ENCODE peak calls at places on chromosomes 7 and 10, in nine cellular contexts. One of them, this sample, is unnamed.

GRCh38 chr7:128791968-128792319 is at the start of gene CCDC136:
- DNase-seq in CD4-positive, CD25-positive, alpha-beta regulatory T cell: no peak
- DNase-seq in GM10248: no peak
- DNase-seq in T-helper 2 cell: no peak
- DNase-seq in T-cell: no peak
- DNase-seq in glomerular endothelial cell: no peak
- DNase-seq in AG09319: no peak
- DNase-seq in NCI-H1092: no peak
- DNase-seq in activated T-cell treated with anti-CD3 and anti-CD28 coated beads for 1 hour: no peak
- DNase-seq in this sample: no peak

GRCh38 chr10:22550732-22551131 is 163.6 kb downstream of the PIP4K2A start:
- DNase-seq in CD4-positive, CD25-positive, alpha-beta regulatory T cell: peak; percentile 55
- DNase-seq in GM10248: peak; percentile 39
- DNase-seq in T-helper 2 cell: peak; percentile 49
- DNase-seq in T-cell: peak; percentile 78
- DNase-seq in glomerular endothelial cell: no peak
- DNase-seq in AG09319: no peak
- DNase-seq in NCI-H1092: peak; percentile 22
- DNase-seq in activated T-cell treated with anti-CD3 and anti-CD28 coated beads for 1 hour: peak; percentile 76
- DNase-seq in this sample: no peak

GRCh38 chr7:142891490-142892082 is 6.0 kb upstream of the TRPV6 start:
- DNase-seq in CD4-positive, CD25-positive, alpha-beta regulatory T cell: no peak
- DNase-seq in GM10248: no peak
- DNase-seq in T-helper 2 cell: no peak
- DNase-seq in T-cell: no peak
- DNase-seq in glomerular endothelial cell: no peak
- DNase-seq in AG09319: no peak
- DNase-seq in NCI-H1092: no peak
- DNase-seq in activated T-cell treated with anti-CD3 and anti-CD28 coated beads for 1 hour: no peak
- DNase-seq in this sample: no peak

GRCh38 chr7:54629771-54630170 is 87.6 kb downstream of the VSTM2A start:
- DNase-seq in CD4-positive, CD25-positive, alpha-beta regulatory T cell: no peak
- DNase-seq in GM10248: no peak
- DNase-seq in T-helper 2 cell: no peak
- DNase-seq in T-cell: no peak
- DNase-seq in glomerular endothelial cell: no peak
- DNase-seq in AG09319: no peak
- DNase-seq in NCI-H1092: no peak
- DNase-seq in activated T-cell treated with anti-CD3 and anti-CD28 coated beads for 1 hour: no peak
- DNase-seq in this sample: no peak

GRCh38 chr10:91689731-91690168 is 56.9 kb upstream of the PPP1R3C start:
- DNase-seq in CD4-positive, CD25-positive, alpha-beta regulatory T cell: no peak
- DNase-seq in GM10248: no peak
- DNase-seq in T-helper 2 cell: no peak
- DNase-seq in T-cell: no peak
- DNase-seq in glomerular endothelial cell: no peak
- DNase-seq in AG09319: no peak
- DNase-seq in NCI-H1092: no peak
- DNase-seq in activated T-cell treated with anti-CD3 and anti-CD28 coated beads for 1 hour: no peak
- DNase-seq in this sample: no peak

GRCh38 chr10:129945031-129945430 is 19.0 kb downstream of the EBF3 start:
- DNase-seq in CD4-positive, CD25-positive, alpha-beta regulatory T cell: no peak
- DNase-seq in GM10248: no peak
- DNase-seq in T-helper 2 cell: no peak
- DNase-seq in T-cell: no peak
- DNase-seq in glomerular endothelial cell: no peak
- DNase-seq in AG09319: no peak
- DNase-seq in NCI-H1092: no peak
- DNase-seq in activated T-cell treated with anti-CD3 and anti-CD28 coated beads for 1 hour: no peak
- DNase-seq in this sample: no peak

GRCh38 chr10:13360587-13360986 is 12.5 kb upstream of the SEPHS1 start:
- DNase-seq in CD4-positive, CD25-positive, alpha-beta regulatory T cell: no peak
- DNase-seq in GM10248: no peak
- DNase-seq in T-helper 2 cell: no peak
- DNase-seq in T-cell: no peak
- DNase-seq in glomerular endothelial cell: no peak
- DNase-seq in AG09319: no peak
- DNase-seq in NCI-H1092: no peak
- DNase-seq in activated T-cell treated with anti-CD3 and anti-CD28 coated beads for 1 hour: no peak
- DNase-seq in this sample: no peak

GRCh38 chr10:99676435-99676834 is 17.1 kb downstream of the ENTPD7 start:
- DNase-seq in CD4-positive, CD25-positive, alpha-beta regulatory T cell: no peak
- DNase-seq in GM10248: no peak
- DNase-seq in T-helper 2 cell: no peak
- DNase-seq in T-cell: no peak
- DNase-seq in glomerular endothelial cell: no peak
- DNase-seq in AG09319: peak; percentile 84
- DNase-seq in NCI-H1092: no peak
- DNase-seq in activated T-cell treated with anti-CD3 and anti-CD28 coated beads for 1 hour: no peak
- DNase-seq in this sample: no peak

GRCh38 chr7:46616636-46617035 is 695.6 kb upstream of the IGFBP3 start:
- DNase-seq in CD4-positive, CD25-positive, alpha-beta regulatory T cell: no peak
- DNase-seq in GM10248: no peak
- DNase-seq in T-helper 2 cell: no peak
- DNase-seq in T-cell: no peak
- DNase-seq in glomerular endothelial cell: no peak
- DNase-seq in AG09319: no peak
- DNase-seq in NCI-H1092: no peak
- DNase-seq in activated T-cell treated with anti-CD3 and anti-CD28 coated beads for 1 hour: no peak
- DNase-seq in this sample: no peak

GRCh38 chr10:68087338-68088029 is 12.4 kb upstream of the HERC4 start:
- DNase-seq in CD4-positive, CD25-positive, alpha-beta regulatory T cell: no peak
- DNase-seq in GM10248: no peak
- DNase-seq in T-helper 2 cell: no peak
- DNase-seq in T-cell: no peak
- DNase-seq in glomerular endothelial cell: no peak
- DNase-seq in AG09319: no peak
- DNase-seq in NCI-H1092: no peak
- DNase-seq in activated T-cell treated with anti-CD3 and anti-CD28 coated beads for 1 hour: no peak
- DNase-seq in this sample: no peak

GRCh38 chr10:86946215-86947170 is 10.9 kb downstream of the MMRN2 start:
- DNase-seq in CD4-positive, CD25-positive, alpha-beta regulatory T cell: no peak
- DNase-seq in GM10248: no peak
- DNase-seq in T-helper 2 cell: no peak
- DNase-seq in T-cell: no peak
- DNase-seq in glomerular endothelial cell: no peak
- DNase-seq in AG09319: no peak
- DNase-seq in NCI-H1092: peak; percentile 88
- DNase-seq in activated T-cell treated with anti-CD3 and anti-CD28 coated beads for 1 hour: no peak
- DNase-seq in this sample: no peak

GRCh38 chr10:132293416-132294195 is 14.1 kb downstream of the STK32C start:
- DNase-seq in CD4-positive, CD25-positive, alpha-beta regulatory T cell: no peak
- DNase-seq in GM10248: no peak
- DNase-seq in T-helper 2 cell: no peak
- DNase-seq in T-cell: no peak
- DNase-seq in glomerular endothelial cell: no peak
- DNase-seq in AG09319: no peak
- DNase-seq in NCI-H1092: peak; percentile 36
- DNase-seq in activated T-cell treated with anti-CD3 and anti-CD28 coated beads for 1 hour: no peak
- DNase-seq in this sample: no peak

GRCh38 chr10:636769-637168 is 52.7 kb downstream of the DIP2C start:
- DNase-seq in CD4-positive, CD25-positive, alpha-beta regulatory T cell: no peak
- DNase-seq in GM10248: no peak
- DNase-seq in T-helper 2 cell: no peak
- DNase-seq in T-cell: no peak
- DNase-seq in glomerular endothelial cell: no peak
- DNase-seq in AG09319: no peak
- DNase-seq in NCI-H1092: no peak
- DNase-seq in activated T-cell treated with anti-CD3 and anti-CD28 coated beads for 1 hour: no peak
- DNase-seq in this sample: no peak

GRCh38 chr7:100894860-100895700 is 608 bp downstream of the ACHE start:
- DNase-seq in CD4-positive, CD25-positive, alpha-beta regulatory T cell: peak; percentile 46
- DNase-seq in GM10248: peak; percentile 73
- DNase-seq in T-helper 2 cell: peak; percentile 38
- DNase-seq in T-cell: peak; percentile 39
- DNase-seq in glomerular endothelial cell: no peak
- DNase-seq in AG09319: no peak
- DNase-seq in NCI-H1092: no peak
- DNase-seq in activated T-cell treated with anti-CD3 and anti-CD28 coated beads for 1 hour: peak; percentile 58
- DNase-seq in this sample: peak; percentile 56

GRCh38 chr7:116180302-116180701 is 30.0 kb upstream of the TES start:
- DNase-seq in CD4-positive, CD25-positive, alpha-beta regulatory T cell: peak; percentile 67
- DNase-seq in GM10248: peak; percentile 59
- DNase-seq in T-helper 2 cell: no peak
- DNase-seq in T-cell: peak; percentile 25
- DNase-seq in glomerular endothelial cell: peak; percentile 51
- DNase-seq in AG09319: no peak
- DNase-seq in NCI-H1092: peak; percentile 2
- DNase-seq in activated T-cell treated with anti-CD3 and anti-CD28 coated beads for 1 hour: no peak
- DNase-seq in this sample: no peak

GRCh38 chr7:108016841-108017775 is 14.1 kb upstream of the LAMB1 start:
- DNase-seq in CD4-positive, CD25-positive, alpha-beta regulatory T cell: no peak
- DNase-seq in GM10248: no peak
- DNase-seq in T-helper 2 cell: no peak
- DNase-seq in T-cell: no peak
- DNase-seq in glomerular endothelial cell: no peak
- DNase-seq in AG09319: no peak
- DNase-seq in NCI-H1092: no peak
- DNase-seq in activated T-cell treated with anti-CD3 and anti-CD28 coated beads for 1 hour: no peak
- DNase-seq in this sample: peak; percentile 40

GRCh38 chr10:16995867-16996529 is 133.6 kb downstream of the CUBN start:
- DNase-seq in CD4-positive, CD25-positive, alpha-beta regulatory T cell: no peak
- DNase-seq in GM10248: no peak
- DNase-seq in T-helper 2 cell: no peak
- DNase-seq in T-cell: no peak
- DNase-seq in glomerular endothelial cell: peak; percentile 97
- DNase-seq in AG09319: no peak
- DNase-seq in NCI-H1092: no peak
- DNase-seq in activated T-cell treated with anti-CD3 and anti-CD28 coated beads for 1 hour: no peak
- DNase-seq in this sample: no peak

GRCh38 chr10:132986576-132986975 is 44.2 kb upstream of the CFAP46 start:
- DNase-seq in CD4-positive, CD25-positive, alpha-beta regulatory T cell: no peak
- DNase-seq in GM10248: no peak
- DNase-seq in T-helper 2 cell: no peak
- DNase-seq in T-cell: no peak
- DNase-seq in glomerular endothelial cell: no peak
- DNase-seq in AG09319: no peak
- DNase-seq in NCI-H1092: no peak
- DNase-seq in activated T-cell treated with anti-CD3 and anti-CD28 coated beads for 1 hour: no peak
- DNase-seq in this sample: no peak

GRCh38 chr10:11612004-11613001 is 853 bp upstream of the USP6NL start:
- DNase-seq in CD4-positive, CD25-positive, alpha-beta regulatory T cell: no peak
- DNase-seq in GM10248: no peak
- DNase-seq in T-helper 2 cell: no peak
- DNase-seq in T-cell: no peak
- DNase-seq in glomerular endothelial cell: no peak
- DNase-seq in AG09319: no peak
- DNase-seq in NCI-H1092: no peak
- DNase-seq in activated T-cell treated with anti-CD3 and anti-CD28 coated beads for 1 hour: no peak
- DNase-seq in this sample: no peak

GRCh38 chr10:7412482-7413251 is 1.8 kb upstream of the SFMBT2 start:
- DNase-seq in CD4-positive, CD25-positive, alpha-beta regulatory T cell: no peak
- DNase-seq in GM10248: peak; percentile 39
- DNase-seq in T-helper 2 cell: no peak
- DNase-seq in T-cell: no peak
- DNase-seq in glomerular endothelial cell: no peak
- DNase-seq in AG09319: no peak
- DNase-seq in NCI-H1092: no peak
- DNase-seq in activated T-cell treated with anti-CD3 and anti-CD28 coated beads for 1 hour: peak; percentile 8
- DNase-seq in this sample: no peak

GRCh38 chr10:43109671-43110249 is 28.5 kb upstream of the CSGALNACT2 start:
- DNase-seq in CD4-positive, CD25-positive, alpha-beta regulatory T cell: no peak
- DNase-seq in GM10248: no peak
- DNase-seq in T-helper 2 cell: no peak
- DNase-seq in T-cell: no peak
- DNase-seq in glomerular endothelial cell: no peak
- DNase-seq in AG09319: no peak
- DNase-seq in NCI-H1092: no peak
- DNase-seq in activated T-cell treated with anti-CD3 and anti-CD28 coated beads for 1 hour: no peak
- DNase-seq in this sample: no peak

GRCh38 chr7:44705434-44705833 is 43.2 kb upstream of the ZMIZ2 start:
- DNase-seq in CD4-positive, CD25-positive, alpha-beta regulatory T cell: no peak
- DNase-seq in GM10248: no peak
- DNase-seq in T-helper 2 cell: no peak
- DNase-seq in T-cell: no peak
- DNase-seq in glomerular endothelial cell: no peak
- DNase-seq in AG09319: no peak
- DNase-seq in NCI-H1092: no peak
- DNase-seq in activated T-cell treated with anti-CD3 and anti-CD28 coated beads for 1 hour: no peak
- DNase-seq in this sample: no peak

GRCh38 chr7:22338411-22338810 is 18.5 kb downstream of the RAPGEF5 start:
- DNase-seq in CD4-positive, CD25-positive, alpha-beta regulatory T cell: no peak
- DNase-seq in GM10248: no peak
- DNase-seq in T-helper 2 cell: no peak
- DNase-seq in T-cell: no peak
- DNase-seq in glomerular endothelial cell: no peak
- DNase-seq in AG09319: no peak
- DNase-seq in NCI-H1092: no peak
- DNase-seq in activated T-cell treated with anti-CD3 and anti-CD28 coated beads for 1 hour: no peak
- DNase-seq in this sample: no peak

GRCh38 chr10:23198610-23198939 is 6.5 kb downstream of the PTF1A start:
- DNase-seq in CD4-positive, CD25-positive, alpha-beta regulatory T cell: no peak
- DNase-seq in GM10248: peak; percentile 13
- DNase-seq in T-helper 2 cell: no peak
- DNase-seq in T-cell: no peak
- DNase-seq in glomerular endothelial cell: no peak
- DNase-seq in AG09319: no peak
- DNase-seq in NCI-H1092: peak; percentile 17
- DNase-seq in activated T-cell treated with anti-CD3 and anti-CD28 coated beads for 1 hour: no peak
- DNase-seq in this sample: no peak